ENCODE peak calls at places on chromosomes 11 and 22, in six cellular contexts. One of them, this sample, is unnamed.

GRCh38 chr11:125929445-125930075 is 16.3 kb upstream of the VSIG10L2 start:
- DNase-seq in occipital lobe: no peak
- DNase-seq in type B pancreatic cell: no peak
- DNase-seq in RWPE2: no peak
- DNase-seq in NCI-H1105: no peak
- DNase-seq in NCI-H2029 treated with DMSO at 0.1 percent for 48 hours: no peak
- DNase-seq in this sample: no peak

GRCh38 chr11:71321433-71322191 is 69.2 kb upstream of the SHANK2 start:
- DNase-seq in occipital lobe: no peak
- DNase-seq in type B pancreatic cell: no peak
- DNase-seq in RWPE2: no peak
- DNase-seq in NCI-H1105: no peak
- DNase-seq in NCI-H2029 treated with DMSO at 0.1 percent for 48 hours: no peak
- DNase-seq in this sample: no peak

GRCh38 chr11:78929092-78929905 is 354.6 kb upstream of the NARS2 start:
- DNase-seq in occipital lobe: no peak
- DNase-seq in type B pancreatic cell: no peak
- DNase-seq in RWPE2: no peak
- DNase-seq in NCI-H1105: no peak
- DNase-seq in NCI-H2029 treated with DMSO at 0.1 percent for 48 hours: no peak
- DNase-seq in this sample: no peak

GRCh38 chr22:37244114-37244921 is at the start of gene RAC2:
- DNase-seq in occipital lobe: no peak
- DNase-seq in type B pancreatic cell: no peak
- DNase-seq in RWPE2: peak
- DNase-seq in NCI-H1105: no peak
- DNase-seq in NCI-H2029 treated with DMSO at 0.1 percent for 48 hours: no peak
- DNase-seq in this sample: no peak

GRCh38 chr22:49325531-49326395 is 501.9 kb downstream of the BRD1 start:
- DNase-seq in occipital lobe: no peak
- DNase-seq in type B pancreatic cell: peak
- DNase-seq in RWPE2: peak
- DNase-seq in NCI-H1105: no peak
- DNase-seq in NCI-H2029 treated with DMSO at 0.1 percent for 48 hours: no peak
- DNase-seq in this sample: no peak

GRCh38 chr11:61065955-61066638 is 36.2 kb upstream of the CD5 start:
- DNase-seq in occipital lobe: no peak
- DNase-seq in type B pancreatic cell: peak
- DNase-seq in RWPE2: no peak
- DNase-seq in NCI-H1105: no peak
- DNase-seq in NCI-H2029 treated with DMSO at 0.1 percent for 48 hours: no peak
- DNase-seq in this sample: no peak

GRCh38 chr11:128424867-128425285 is 162.5 kb downstream of the ETS1 start:
- DNase-seq in occipital lobe: no peak
- DNase-seq in type B pancreatic cell: no peak
- DNase-seq in RWPE2: no peak
- DNase-seq in NCI-H1105: no peak
- DNase-seq in NCI-H2029 treated with DMSO at 0.1 percent for 48 hours: no peak
- DNase-seq in this sample: peak

GRCh38 chr11:13053255-13053917 is 44.3 kb downstream of the RASSF10 start:
- DNase-seq in occipital lobe: no peak
- DNase-seq in type B pancreatic cell: no peak
- DNase-seq in RWPE2: no peak
- DNase-seq in NCI-H1105: no peak
- DNase-seq in NCI-H2029 treated with DMSO at 0.1 percent for 48 hours: no peak
- DNase-seq in this sample: no peak

GRCh38 chr11:6735306-6735705 is 36.5 kb downstream of the OR2AG2 start:
- DNase-seq in occipital lobe: no peak
- DNase-seq in type B pancreatic cell: no peak
- DNase-seq in RWPE2: no peak
- DNase-seq in NCI-H1105: no peak
- DNase-seq in NCI-H2029 treated with DMSO at 0.1 percent for 48 hours: no peak
- DNase-seq in this sample: no peak

GRCh38 chr11:1526785-1527184 is 40.2 kb upstream of the MOB2 start:
- DNase-seq in occipital lobe: no peak
- DNase-seq in type B pancreatic cell: no peak
- DNase-seq in RWPE2: no peak
- DNase-seq in NCI-H1105: no peak
- DNase-seq in NCI-H2029 treated with DMSO at 0.1 percent for 48 hours: no peak
- DNase-seq in this sample: no peak

GRCh38 chr22:25475554-25476022 is 88.9 kb upstream of the GRK3 start:
- DNase-seq in occipital lobe: no peak
- DNase-seq in type B pancreatic cell: no peak
- DNase-seq in RWPE2: no peak
- DNase-seq in NCI-H1105: peak
- DNase-seq in NCI-H2029 treated with DMSO at 0.1 percent for 48 hours: peak
- DNase-seq in this sample: peak

GRCh38 chr22:31246687-31247086 is 34.6 kb downstream of the LIMK2 start:
- DNase-seq in occipital lobe: no peak
- DNase-seq in type B pancreatic cell: no peak
- DNase-seq in RWPE2: no peak
- DNase-seq in NCI-H1105: no peak
- DNase-seq in NCI-H2029 treated with DMSO at 0.1 percent for 48 hours: no peak
- DNase-seq in this sample: no peak

GRCh38 chr22:27871306-27872014 is 47.6 kb downstream of the PITPNB start:
- DNase-seq in occipital lobe: no peak
- DNase-seq in type B pancreatic cell: no peak
- DNase-seq in RWPE2: no peak
- DNase-seq in NCI-H1105: no peak
- DNase-seq in NCI-H2029 treated with DMSO at 0.1 percent for 48 hours: no peak
- DNase-seq in this sample: no peak

GRCh38 chr11:64092119-64092760 is 56.5 kb downstream of the FLRT1 start:
- DNase-seq in occipital lobe: peak
- DNase-seq in type B pancreatic cell: no peak
- DNase-seq in RWPE2: no peak
- DNase-seq in NCI-H1105: no peak
- DNase-seq in NCI-H2029 treated with DMSO at 0.1 percent for 48 hours: no peak
- DNase-seq in this sample: no peak

GRCh38 chr11:122933434-122933833 is 48.2 kb downstream of the BSX start:
- DNase-seq in occipital lobe: no peak
- DNase-seq in type B pancreatic cell: no peak
- DNase-seq in RWPE2: no peak
- DNase-seq in NCI-H1105: no peak
- DNase-seq in NCI-H2029 treated with DMSO at 0.1 percent for 48 hours: no peak
- DNase-seq in this sample: no peak

GRCh38 chr11:82406611-82407010 is 327.1 kb downstream of the FAM181B start:
- DNase-seq in occipital lobe: no peak
- DNase-seq in type B pancreatic cell: no peak
- DNase-seq in RWPE2: no peak
- DNase-seq in NCI-H1105: no peak
- DNase-seq in NCI-H2029 treated with DMSO at 0.1 percent for 48 hours: no peak
- DNase-seq in this sample: no peak

GRCh38 chr22:42947211-42947990 is 67.5 kb downstream of the PACSIN2 start:
- DNase-seq in occipital lobe: no peak
- DNase-seq in type B pancreatic cell: no peak
- DNase-seq in RWPE2: no peak
- DNase-seq in NCI-H1105: peak
- DNase-seq in NCI-H2029 treated with DMSO at 0.1 percent for 48 hours: peak
- DNase-seq in this sample: peak

GRCh38 chr11:77749232-77749631 is 71.3 kb downstream of the RSF1 start:
- DNase-seq in occipital lobe: no peak
- DNase-seq in type B pancreatic cell: no peak
- DNase-seq in RWPE2: no peak
- DNase-seq in NCI-H1105: no peak
- DNase-seq in NCI-H2029 treated with DMSO at 0.1 percent for 48 hours: no peak
- DNase-seq in this sample: no peak

GRCh38 chr11:96168623-96169022 is 174.4 kb downstream of the MAML2 start:
- DNase-seq in occipital lobe: no peak
- DNase-seq in type B pancreatic cell: no peak
- DNase-seq in RWPE2: no peak
- DNase-seq in NCI-H1105: no peak
- DNase-seq in NCI-H2029 treated with DMSO at 0.1 percent for 48 hours: no peak
- DNase-seq in this sample: no peak

GRCh38 chr11:64743591-64744543 is at the start of gene RASGRP2:
- DNase-seq in occipital lobe: no peak
- DNase-seq in type B pancreatic cell: no peak
- DNase-seq in RWPE2: no peak
- DNase-seq in NCI-H1105: no peak
- DNase-seq in NCI-H2029 treated with DMSO at 0.1 percent for 48 hours: no peak
- DNase-seq in this sample: no peak